ENCODE peak calls at places on chromosomes 7 and 10, in seven cellular contexts. N, Y, U, H, G, S and M are unnamed samples.
A peak's percentile ranks its signal among the peaks of the same experiment; 100 is the strongest.

GRCh38 chr10:22505923-22506685 is 160.8 kb downstream of the SPAG6 start:
- DNase-seq in H (peak; percentile 25), Y (no peak), U (no peak), N (no peak), G (no peak), S (no peak), M (peak; percentile 20)

GRCh38 chr10:84375011-84375410 is 46.6 kb downstream of the CCSER2 start:
- DNase-seq in G (peak; percentile 40), S (peak; percentile 34), U (no peak), N (peak; percentile 49), H (peak; percentile 25), Y (peak; percentile 12), M (peak; percentile 71)

GRCh38 chr10:69843923-69844322 is 42.2 kb downstream of the COL13A1 start:
- DNase-seq in U (no peak), Y (no peak), S (no peak), H (no peak), N (no peak), G (no peak), M (no peak)

GRCh38 chr7:71886066-71886465 is 526.1 kb downstream of the CALN1 start:
- DNase-seq in G (no peak), H (no peak), Y (no peak), N (no peak), U (no peak), S (no peak), M (no peak)

GRCh38 chr10:99560277-99561126 is 27.8 kb downstream of the NKX2-3 start:
- DNase-seq in Y (no peak), H (peak; percentile 26), G (peak; percentile 15), N (peak; percentile 12), U (no peak), S (no peak), M (peak; percentile 64)

GRCh38 chr10:15037691-15038090 is 6.1 kb upstream of the OLAH start:
- DNase-seq in H (no peak), N (no peak), S (no peak), Y (no peak), G (no peak), U (no peak), M (no peak)

GRCh38 chr10:69057951-69058297 is 30.0 kb upstream of the SRGN start:
- DNase-seq in H (no peak), Y (no peak), N (no peak), G (no peak), S (no peak), U (no peak), M (peak; percentile 34)

GRCh38 chr7:28759373-28760013 is 198.6 kb downstream of the TRIL start:
- DNase-seq in N (no peak), S (no peak), U (no peak), G (no peak), H (no peak), Y (no peak), M (no peak)

GRCh38 chr7:73342645-73343044 is 14.7 kb downstream of the FKBP6 start:
- DNase-seq in N (no peak), U (no peak), Y (no peak), G (peak; percentile 25), S (peak; percentile 33), H (no peak), M (peak; percentile 58)

GRCh38 chr7:77519672-77520071 is 17.4 kb upstream of the PTPN12 start:
- DNase-seq in U (no peak), Y (no peak), S (no peak), H (no peak), N (no peak), G (no peak), M (no peak)

GRCh38 chr7:20651960-20652544 is 36.6 kb downstream of the ABCB5 start:
- DNase-seq in G (no peak), N (peak; percentile 23), S (no peak), Y (no peak), U (no peak), H (no peak), M (peak; percentile 25)

GRCh38 chr10:59872892-59873463 is 33.4 kb downstream of the CCDC6 start:
- DNase-seq in U (peak; percentile 76), Y (peak; percentile 32), N (no peak), S (peak; percentile 95), H (no peak), G (peak; percentile 92), M (peak; percentile 96)

GRCh38 chr10:130834170-130834569 is 477.4 kb downstream of the TCERG1L start:
- DNase-seq in G (no peak), Y (no peak), U (no peak), N (no peak), S (no peak), H (no peak), M (no peak)

GRCh38 chr10:98295401-98295811 is 27.4 kb upstream of the LOXL4 start:
- DNase-seq in G (no peak), Y (no peak), S (no peak), N (peak; percentile 33), H (no peak), U (no peak), M (no peak)

GRCh38 chr7:111560773-111561658 is 1.3 kb downstream of the IMMP2L start:
- DNase-seq in Y (no peak), H (no peak), U (no peak), G (no peak), S (no peak), N (no peak), M (peak; percentile 44)

GRCh38 chr10:83862723-83863122 is 276.6 kb upstream of the GHITM start:
- DNase-seq in S (no peak), N (no peak), Y (no peak), U (no peak), G (no peak), H (no peak), M (no peak)

GRCh38 chr10:121531830-121532178 is 66.4 kb downstream of the FGFR2 start:
- DNase-seq in N (no peak), G (no peak), H (no peak), Y (no peak), U (no peak), S (no peak), M (no peak)

GRCh38 chr10:32000937-32001336 is 55.3 kb downstream of the KIF5B start:
- DNase-seq in G (no peak), Y (no peak), S (no peak), U (no peak), N (no peak), H (no peak), M (no peak)

GRCh38 chr7:114758661-114759227 is 163.2 kb upstream of the MDFIC start:
- DNase-seq in G (no peak), Y (no peak), H (no peak), S (no peak), N (no peak), U (no peak), M (no peak)

GRCh38 chr7:107971613-107972012 is 31.3 kb downstream of the LAMB1 start:
- DNase-seq in U (peak; percentile 43), Y (no peak), H (no peak), N (no peak), G (peak; percentile 43), S (no peak), M (peak; percentile 86)

GRCh38 chr7:47677664-47678063 is 95.8 kb upstream of the TNS3 start:
- DNase-seq in H (no peak), N (no peak), S (no peak), Y (no peak), U (no peak), G (no peak), M (no peak)

GRCh38 chr7:29457565-29457971 is 106.1 kb upstream of the PRR15 start:
- DNase-seq in G (no peak), H (no peak), U (no peak), Y (peak; percentile 55), S (no peak), N (no peak), M (peak; percentile 48)

GRCh38 chr10:77325233-77325537 is 312.4 kb downstream of the KCNMA1 start:
- DNase-seq in S (no peak), G (no peak), H (no peak), Y (no peak), N (no peak), U (no peak), M (no peak)

GRCh38 chr7:79361214-79361613 is 92.3 kb downstream of the MAGI2 start:
- DNase-seq in S (no peak), Y (no peak), N (no peak), U (no peak), G (no peak), H (no peak), M (no peak)
- TF ChIP-seq CTCF in S (no peak), Y (no peak), N (no peak), U (no peak), G (no peak), H (no peak), M (no peak)

DNA sequence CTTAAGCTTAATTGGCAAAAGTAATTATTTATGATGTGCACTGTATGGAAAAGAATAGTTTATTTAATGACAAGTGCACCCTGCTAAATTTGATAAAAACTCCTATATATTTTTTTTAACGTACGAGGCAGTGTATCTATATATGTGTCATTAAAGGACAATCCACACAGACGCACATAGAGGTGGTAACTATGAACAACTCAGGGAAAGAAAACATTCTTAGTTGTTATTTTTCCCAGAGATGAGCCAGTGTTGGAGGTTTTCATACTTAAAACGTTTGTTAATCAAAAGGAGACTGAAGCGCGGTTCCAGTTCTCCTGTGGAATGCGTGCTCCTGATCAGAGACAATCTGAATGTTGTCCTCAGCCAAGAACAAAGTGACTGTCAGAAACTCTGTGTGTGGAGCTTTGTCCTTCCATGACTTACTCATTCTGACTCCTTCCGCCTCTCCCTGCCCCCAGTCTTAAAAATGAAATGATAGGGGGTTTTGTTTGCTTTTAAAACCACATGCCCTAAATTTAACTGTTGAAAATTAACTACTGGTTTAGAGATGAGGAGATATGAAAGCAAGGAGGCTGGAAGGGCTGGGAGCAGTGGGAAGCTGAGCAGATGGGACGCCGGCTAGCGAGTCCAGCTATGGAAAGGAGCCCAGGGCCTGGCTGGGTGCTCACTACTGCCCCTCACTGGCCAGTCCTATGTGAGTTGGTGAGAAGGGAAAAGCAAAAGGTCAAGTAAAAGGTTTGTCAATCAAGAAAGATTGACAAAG is 99.6 kb downstream of the SVIL start:
- DNase-seq in G (peak; percentile 55), Y (peak; percentile 81), U (no peak), N (no peak), S (peak; percentile 64), H (no peak), M (peak; percentile 74)
- TF ChIP-seq CTCF in G (peak; percentile 46), Y (peak; percentile 94), U (peak; percentile 51), N (no peak), S (peak; percentile 90), H (no peak), M (peak; percentile 89)

GRCh38 chr10:67506757-67507091 is 189.3 kb downstream of the CTNNA3 start:
- DNase-seq in S (no peak), H (no peak), U (no peak), Y (no peak), N (no peak), G (no peak), M (no peak)

DNA sequence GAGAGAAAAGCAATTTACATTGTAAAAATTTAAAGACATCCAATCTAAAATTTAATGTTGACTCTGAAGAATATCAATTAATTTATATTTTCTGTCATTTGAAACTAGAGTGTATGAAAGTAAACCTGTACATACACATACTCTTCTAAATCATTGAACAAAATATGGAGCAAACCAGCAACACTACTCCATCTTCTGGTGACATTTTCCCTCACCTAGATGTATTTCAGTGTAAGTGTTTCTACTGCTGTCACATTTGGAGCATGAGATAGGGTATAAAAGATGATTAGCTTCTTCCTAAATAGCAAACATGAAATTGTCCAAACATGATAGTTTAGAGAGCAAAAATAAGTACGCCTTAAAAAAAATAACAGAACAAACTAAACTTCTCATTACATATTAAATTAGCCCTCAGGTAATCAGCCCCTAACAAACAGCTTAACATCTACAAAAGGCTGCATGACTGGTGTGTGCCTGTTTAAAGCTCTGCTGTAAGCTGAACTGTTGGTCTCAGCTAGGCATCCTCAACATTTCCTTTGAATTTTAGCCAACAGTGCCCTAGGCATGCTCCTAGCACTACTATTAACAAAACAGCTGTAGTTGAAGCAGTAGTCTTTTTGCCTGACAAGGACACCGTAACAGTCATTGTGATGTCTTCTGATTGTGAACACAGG is 189.8 kb downstream of the CTNNA3 start:
- DNase-seq in H (no peak), N (no peak), Y (no peak), G (no peak), S (no peak), U (no peak), M (no peak)
- TF ChIP-seq CTCF in H (no peak), N (no peak), Y (no peak), G (no peak), S (no peak), U (no peak), M (no peak)

GRCh38 chr7:45178241-45179225 is 20.9 kb downstream of the RAMP3 start:
- DNase-seq in S (no peak), U (no peak), Y (no peak), H (no peak), N (peak; percentile 19), G (peak; percentile 6), M (no peak)
- TF ChIP-seq CTCF in S (peak; percentile 1), U (no peak), Y (no peak), H (no peak), N (peak; percentile 37), G (no peak), M (no peak)